ENCODE peak calls at places on chromosomes 13 and 19, in eight cellular contexts. S, G, Y, W, E, X, B and M are unnamed samples.

GRCh38 chr19:3494559-3494958 is 5.9 kb downstream of the DOHH start:
- DNase-seq in E (peak; percentile 60), S (peak; percentile 30), Y (peak; percentile 67), W (no peak), G (no peak), B (no peak), X (peak; percentile 27), M (peak; percentile 45)

GRCh38 chr19:19900124-19900523 is 622 bp upstream of the ZNF93 start:
- DNase-seq in X (no peak), G (no peak), W (peak; percentile 74), Y (peak; percentile 6), E (no peak), S (no peak), B (no peak), M (no peak)

GRCh38 chr13:93249259-93249917 is 22.8 kb downstream of the GPC6 start:
- DNase-seq in Y (no peak), G (no peak), W (peak; percentile 89), S (no peak), X (no peak), E (no peak), B (no peak), M (no peak)

GRCh38 chr13:78060966-78061365 is 142.3 kb upstream of the EDNRB start:
- DNase-seq in S (no peak), X (no peak), W (no peak), G (no peak), Y (no peak), B (peak; percentile 71), E (no peak), M (no peak)

GRCh38 chr13:42107006-42107405 is 58.6 kb downstream of the DGKH start:
- DNase-seq in W (no peak), X (no peak), S (no peak), B (no peak), E (no peak), Y (no peak), G (no peak), M (no peak)

GRCh38 chr13:20990910-20991525 is 70.4 kb downstream of the LATS2 start:
- DNase-seq in B (no peak), X (no peak), Y (no peak), S (no peak), E (no peak), G (no peak), W (no peak), M (no peak)

GRCh38 chr19:56348289-56348877 is 33.7 kb upstream of the ZSCAN5A start:
- DNase-seq in Y (peak; percentile 13), W (peak; percentile 12), B (no peak), S (no peak), E (peak; percentile 53), X (no peak), G (peak; percentile 81), M (peak; percentile 20)

GRCh38 chr13:101399365-101399764 is 16.9 kb downstream of the NALCN start:
- DNase-seq in Y (no peak), X (no peak), S (no peak), W (peak; percentile 59), E (no peak), G (no peak), B (no peak), M (no peak)

GRCh38 chr13:42345367-42345766 is 73.4 kb downstream of the AKAP11 start:
- DNase-seq in G (no peak), S (no peak), E (no peak), X (no peak), B (no peak), Y (no peak), W (no peak), M (no peak)

GRCh38 chr13:59700281-59700680 is 463.4 kb downstream of the DIAPH3 start:
- DNase-seq in Y (no peak), E (no peak), B (no peak), W (peak; percentile 87), S (no peak), X (no peak), G (no peak), M (no peak)

GRCh38 chr13:113179374-113180230 is 21.2 kb downstream of the PROZ start:
- DNase-seq in X (no peak), B (no peak), Y (no peak), E (no peak), G (no peak), S (no peak), W (peak; percentile 58), M (peak; percentile 40)

GRCh38 chr19:1068111-1069001 is 1.4 kb downstream of the ARHGAP45 start:
- DNase-seq in B (no peak), X (no peak), S (no peak), Y (peak; percentile 66), G (peak; percentile 69), E (no peak), W (no peak), M (peak; percentile 84)

GRCh38 chr19:37654525-37654832 is 786 bp downstream of the ZFP30 start:
- DNase-seq in Y (no peak), G (peak; percentile 78), X (no peak), E (peak; percentile 59), S (no peak), B (no peak), W (peak; percentile 37), M (no peak)

GRCh38 chr19:1624458-1624857 is 19.2 kb upstream of the UQCR11 start:
- DNase-seq in X (peak; percentile 37), E (peak; percentile 52), G (peak; percentile 86), S (peak; percentile 4), B (no peak), Y (peak; percentile 59), W (peak; percentile 46), M (peak; percentile 46)

GRCh38 chr13:104584481-104584880 is 1518.3 kb upstream of the SLC10A2 start:
- DNase-seq in S (no peak), G (no peak), Y (no peak), W (no peak), B (no peak), X (no peak), E (no peak), M (no peak)

GRCh38 chr19:4624733-4625362 is 14.5 kb upstream of the TNFAIP8L1 start:
- DNase-seq in E (peak; percentile 23), S (no peak), B (no peak), Y (no peak), W (peak; percentile 28), X (no peak), G (no peak), M (no peak)

GRCh38 chr13:83229574-83230300 is 652.5 kb downstream of the SLITRK1 start:
- DNase-seq in S (no peak), Y (no peak), X (no peak), E (no peak), B (no peak), W (peak; percentile 59), G (no peak), M (no peak)

GRCh38 chr13:67134322-67135129 is 95.6 kb downstream of the PCDH9 start:
- DNase-seq in Y (no peak), X (no peak), W (no peak), E (no peak), B (no peak), S (no peak), G (no peak), M (no peak)

GRCh38 chr19:39085392-39085791 is 1.2 kb downstream of the ACP7 start:
- DNase-seq in B (no peak), W (no peak), Y (no peak), S (no peak), E (no peak), X (no peak), G (no peak), M (no peak)

GRCh38 chr13:79030513-79030912 is 371.6 kb upstream of the OBI1 start:
- DNase-seq in Y (no peak), G (no peak), S (no peak), B (no peak), W (no peak), E (no peak), X (no peak), M (no peak)